ENCODE peak calls at places on chromosome 20, in five cellular contexts. T is HepG2, W is neural progenitor cell, B is NT2/D1, H is breast epithelium. J is an unnamed sample. For H3K36me3, H3K27me3 and H3K4me1, the result is how much of the 10 kb centered on the place peaks cover.

GRCh38 chr20:17620371-17621228 is 50.7 kb downstream of the DSTN start:
- DNase-seq in T (no peak), W (no peak), B (no peak), H (peak), J (peak)

GRCh38 chr20:57780398-57780797 is 70.6 kb upstream of the PMEPA1 start:
- DNase-seq in T (no peak), W (no peak), B (no peak), H (no peak), J (no peak)

GRCh38 chr20:44026932-44027685 is 112.5 kb downstream of the TOX2 start:
- DNase-seq in T (no peak), W (no peak), B (no peak), H (no peak), J (peak)

GRCh38 chr20:34452281-34452982 is 63.8 kb upstream of the DYNLRB1 start:
- DNase-seq in T (no peak), W (no peak), B (no peak), H (no peak), J (no peak)

GRCh38 chr20:17657079-17657825 is 24.8 kb downstream of the RRBP1 start:
- DNase-seq in T (no peak), W (no peak), B (no peak), H (no peak), J (no peak)

GRCh38 chr20:496126-496696 is 33.9 kb upstream of the TBC1D20 start:
- DNase-seq in T (no peak), W (no peak), B (no peak), H (no peak), J (no peak)

GRCh38 chr20:33869283-33869682 is 58.1 kb downstream of the CHMP4B start:
- DNase-seq in T (no peak), W (no peak), B (no peak), H (no peak), J (no peak)

GRCh38 chr20:23782366-23782983 is 31.7 kb upstream of the CST1 start:
- DNase-seq in T (no peak), W (peak), B (no peak), H (no peak), J (no peak)

GRCh38 chr20:39935921-39936320 is 753.1 kb downstream of the MAFB start:
- DNase-seq in T (no peak), W (no peak), B (no peak), H (no peak), J (no peak)

GRCh38 chr20:44723798-44724362 is 8.7 kb downstream of the CCN5 start:
- DNase-seq in T (no peak), W (no peak), B (no peak), H (no peak), J (no peak)

GRCh38 chr20:55252525-55252924 is 752.8 kb downstream of the CBLN4 start:
- DNase-seq in T (no peak), W (no peak), B (no peak), H (no peak), J (no peak)

GRCh38 chr20:58377017-58377416 is 12.0 kb upstream of the VAPB start:
- DNase-seq in T (no peak), W (no peak), B (no peak), H (no peak), J (no peak)

GRCh38 chr20:5864873-5865582 is 85.3 kb downstream of the TRMT6 start:
- DNase-seq in T (no peak), W (no peak), B (no peak), H (no peak), J (no peak)

GRCh38 chr20:1499528-1500420 is 8.6 kb upstream of the SIRPB2 start:
- DNase-seq in T (no peak), W (no peak), B (no peak), H (no peak), J (no peak)

GRCh38 chr20:22686097-22686496 is 101.7 kb upstream of the FOXA2 start:
- DNase-seq in T (peak), W (peak), B (peak), H (no peak), J (no peak)

GRCh38 chr20:34538671-34539123 is 19.8 kb upstream of the MAP1LC3A start:
- DNase-seq in T (peak), W (peak), B (no peak), H (no peak), J (no peak)

GRCh38 chr20:57061058-57061900 is 205.2 kb downstream of the BMP7 start:
- DNase-seq in T (no peak), W (peak), B (peak), H (no peak), J (no peak)

GRCh38 chr20:59940129-59940955 is at the start of the genes FAM217B and PPP1R3D:
- DNase-seq in T (peak), W (peak), B (peak), H (peak), J (peak)

GRCh38 chr20:53444386-53444785 is 149.3 kb downstream of the ZNF217 start:
- DNase-seq in T (no peak), W (peak), B (no peak), H (no peak), J (no peak)

GRCh38 chr20:33178726-33179125 is 10.8 kb downstream of the BPIFA2 start:
- DNase-seq in T (peak), W (peak), B (peak), H (no peak), J (no peak)

GRCh38 chr20:49887251-49887827 is 28.0 kb downstream of the SPATA2 start:
- DNase-seq in T (no peak), W (no peak), B (no peak), H (no peak), J (no peak)

GRCh38 chr20:49230575-49231211 is 11.5 kb downstream of the DDX27 start:
- DNase-seq in T (no peak), W (no peak), B (peak), H (no peak), J (no peak)

GRCh38 chr20:58246346-58246745 is 17.9 kb upstream of the ANKRD60 start:
- DNase-seq in T (peak), W (peak), B (no peak), H (no peak), J (no peak)

GRCh38 chr20:49501917-49502316 is 19.4 kb upstream of the KCNB1 start:
- DNase-seq in T (peak), W (peak), B (no peak), H (no peak), J (no peak)

GRCh38 chr20:33251496-33251895 is 15.7 kb downstream of the BPIFA1 start:
- DNase-seq in T (no peak), W (no peak), B (no peak), H (no peak), J (no peak)

GRCh38 chr20:50213531-50214106 is 23.0 kb downstream of the CEBPB start:
- DNase-seq in T (no peak), W (no peak), B (no peak), H (no peak), J (no peak)

GRCh38 chr20:62366370-62367135 is 559 bp downstream of the LAMA5 start:
- DNase-seq in T (peak), W (peak), B (no peak), H (no peak), J (no peak)

GRCh38 chr20:59141818-59142581 is 21.6 kb upstream of the ZNF831 start:
- DNase-seq in T (no peak), W (peak), B (no peak), H (no peak), J (no peak)

GRCh38 chr20:59817846-59818245 is 115.6 kb downstream of the SYCP2 start:
- DNase-seq in T (no peak), W (no peak), B (no peak), H (no peak), J (peak)

GRCh38 chr20:9789136-9789535 is 49.7 kb downstream of the PAK5 start:
- DNase-seq in T (no peak), W (no peak), B (no peak), H (no peak), J (no peak)

GRCh38 chr20:1335961-1336698 is 7.2 kb upstream of the SDCBP2 start:
- DNase-seq in T (no peak), W (no peak), B (no peak), H (no peak), J (peak)

GRCh38 chr20:40812415-40813212 is 123.6 kb upstream of the MAFB start:
- DNase-seq in T (no peak), W (no peak), B (no peak), H (no peak), J (peak)

GRCh38 chr20:6269163-6269873 is 146.5 kb upstream of the FERMT1 start:
- DNase-seq in T (no peak), W (no peak), B (no peak), H (no peak), J (no peak)

GRCh38 chr20:50144362-50144761 is 9.2 kb downstream of the PEDS1 start:
- DNase-seq in T (peak), W (no peak), B (no peak), H (no peak), J (peak)

GRCh38 chr20:4045741-4046140 is 30.4 kb upstream of the RNF24 start:
- DNase-seq in T (no peak), W (no peak), B (no peak), H (no peak), J (peak)

GRCh38 chr20:33983371-33983770 is 10.3 kb upstream of the RALY start:
- DNase-seq in T (no peak), W (no peak), B (no peak), H (no peak), J (no peak)

GRCh38 chr20:61426361-61426760 is 174.3 kb downstream of the CDH4 start:
- DNase-seq in T (no peak), W (no peak), B (no peak), H (no peak), J (no peak)

GRCh38 chr20:38021373-38021772 is 11.9 kb downstream of the TTI1 start:
- DNase-seq in T (peak), W (no peak), B (no peak), H (no peak), J (no peak)
- H3K36me3 ChIP-seq in T (under half), W (under half), B (under half), H (under half), J (under half)

DNA sequence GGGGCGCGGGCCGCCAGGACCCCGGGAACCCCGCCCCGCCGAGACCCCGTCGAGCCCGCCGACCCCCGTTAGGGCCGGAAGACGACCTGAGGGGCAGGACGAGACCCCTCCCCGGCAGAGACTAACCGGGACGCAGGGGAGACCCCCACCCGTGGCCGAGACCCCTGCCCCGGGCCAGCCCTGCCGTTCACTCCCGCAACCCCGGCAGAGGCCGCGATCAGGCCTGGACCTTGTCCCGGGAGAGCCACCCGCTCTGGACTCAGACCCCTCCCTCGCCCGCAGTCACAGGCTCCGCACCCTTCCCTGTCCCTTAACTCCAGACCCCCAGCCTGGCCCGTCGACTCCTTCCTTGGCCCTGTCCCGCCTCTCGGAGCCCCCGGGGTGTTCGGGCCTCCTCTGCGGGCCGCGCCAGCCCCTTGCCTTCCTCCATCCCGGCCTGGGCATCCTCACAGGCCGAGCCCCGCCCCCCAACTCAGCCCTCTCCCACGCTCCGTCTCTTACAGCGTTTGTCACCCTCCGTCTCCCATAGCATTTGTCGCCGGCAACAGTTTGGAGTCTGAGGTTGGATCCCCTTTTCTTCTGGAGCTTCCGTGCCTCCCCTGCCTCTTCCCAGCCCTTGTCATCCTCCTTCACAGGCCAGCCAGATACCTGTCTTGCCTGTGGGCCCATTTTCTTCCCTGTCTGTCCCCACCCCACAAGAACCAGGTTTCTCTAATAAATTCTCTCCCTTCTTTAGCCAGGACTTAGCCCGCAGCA is 569 bp downstream of the TCEA2 start:
- DNase-seq in T (no peak), W (peak), B (no peak), H (no peak), J (no peak)
- H3K27me3 ChIP-seq in T (under half), W (under half), B (under half), H (under half), J (under half)

GRCh38 chr20:19778404-19778803 is 20.3 kb downstream of the RIN2 start:
- DNase-seq in T (no peak), W (no peak), B (no peak), H (no peak), J (no peak)
- H3K4me1 ChIP-seq in T (under half), W (under half), B (under half), H (under half), J (half or more)

GRCh38 chr20:46073024-46073423 is 16.7 kb downstream of the NCOA5 start:
- DNase-seq in T (no peak), W (no peak), B (no peak), H (no peak), J (no peak)
- H3K36me3 ChIP-seq in T (half or more), W (under half), B (half or more), H (under half), J (under half)

DNA sequence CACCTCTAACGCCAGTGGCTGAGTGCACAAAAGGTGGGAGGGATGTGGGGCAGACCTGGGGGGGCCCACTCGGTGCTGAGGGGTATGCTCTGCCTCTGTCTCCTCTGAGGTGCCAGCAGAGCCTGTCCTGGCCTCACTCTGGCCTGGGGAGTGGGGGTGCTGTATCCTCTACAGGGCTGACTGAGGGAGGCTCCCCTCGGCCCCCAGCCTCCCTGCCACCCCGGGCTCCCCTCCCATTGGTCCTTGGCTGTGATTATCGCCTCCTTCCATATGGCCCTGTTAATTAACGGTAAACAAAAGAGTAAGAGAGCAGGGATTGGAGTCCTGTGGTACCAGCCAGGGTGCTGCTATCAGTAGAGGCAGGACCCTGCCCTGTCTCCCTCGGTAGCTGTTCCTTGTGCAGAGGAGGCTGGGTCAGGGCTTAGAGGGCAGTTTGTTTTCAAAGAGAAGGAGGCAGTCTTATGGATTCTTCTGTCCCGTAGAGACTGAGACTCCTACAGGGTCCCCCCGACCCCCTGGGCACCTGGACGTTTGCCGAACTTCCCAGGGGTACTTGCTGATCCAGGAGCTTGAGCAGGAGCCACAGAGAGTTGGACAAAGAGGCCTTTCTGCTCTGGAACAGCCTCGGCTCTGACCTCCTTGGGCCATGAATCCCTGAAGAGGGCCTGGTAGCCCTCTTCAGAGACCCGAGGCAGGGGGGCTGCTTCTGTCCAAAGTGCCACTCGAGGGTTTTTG is 1.8 kb downstream of the MYT1 start:
- DNase-seq in T (no peak), W (no peak), B (no peak), H (no peak), J (no peak)
- H3K27me3 ChIP-seq in T (under half), W (under half), B (under half), H (half or more), J (under half)

GRCh38 chr20:51534764-51535386 is 7.6 kb downstream of the NFATC2 start:
- DNase-seq in T (no peak), W (no peak), B (no peak), H (no peak), J (no peak)
- H3K4me1 ChIP-seq in T (under half), W (under half), B (under half), H (under half), J (half or more)

GRCh38 chr20:25460591-25461280 is 53.3 kb downstream of the GINS1 start:
- DNase-seq in T (no peak), W (no peak), B (no peak), H (no peak), J (no peak)
- H3K36me3 ChIP-seq in T (half or more), W (under half), B (half or more), H (under half), J (under half)

J was measured in right atrium auricular region.